ENCODE peak calls at places on chromosomes 2 and 18, in seven cellular contexts. A is astrocyte of the spinal cord, H is neural crest cell, B is transverse colon, I is A673, M is HFF-Myc, C is suprapubic skin. O is an unnamed sample.
A peak's percentile ranks its signal among the peaks of the same experiment; 100 is the strongest.

GRCh38 chr2:127218843-127219715 is 1.0 kb downstream of the CYP27C1 start:
- DNase-seq in M (no peak), B (no peak), I (peak; percentile 26), A (no peak), H (peak; percentile 45), C (peak; percentile 65), O (no peak)

GRCh38 chr18:24246143-24246542 is 107.3 kb downstream of the CABYR start:
- DNase-seq in B (no peak), A (no peak), C (no peak), I (no peak), M (no peak), H (no peak), O (no peak)

GRCh38 chr2:105782123-105782522 is 37.4 kb downstream of the NCK2 start:
- DNase-seq in M (no peak), A (no peak), B (no peak), I (peak; percentile 22), C (no peak), H (no peak), O (no peak)

GRCh38 chr2:122753341-122753740 is 997.9 kb downstream of the TSN start:
- DNase-seq in I (no peak), H (no peak), C (no peak), M (no peak), B (no peak), A (no peak), O (no peak)

GRCh38 chr2:104862061-104862941 is 8.4 kb downstream of the POU3F3 start:
- DNase-seq in M (no peak), H (peak; percentile 40), B (no peak), A (peak; percentile 76), I (no peak), C (no peak), O (no peak)

GRCh38 chr18:32695534-32695933 is 77.3 kb downstream of the KLHL14 start:
- DNase-seq in A (no peak), H (no peak), I (no peak), C (no peak), M (no peak), B (no peak), O (no peak)

GRCh38 chr2:190637903-190638618 is 10.8 kb upstream of the NAB1 start:
- DNase-seq in M (no peak), B (no peak), C (no peak), H (no peak), A (no peak), I (no peak), O (no peak)

GRCh38 chr2:112118148-112118547 is 20.0 kb upstream of the FBLN7 start:
- DNase-seq in I (no peak), A (no peak), C (no peak), B (no peak), H (no peak), M (no peak), O (no peak)

GRCh38 chr18:59769105-59769865 is 72.1 kb upstream of the CCBE1 start:
- DNase-seq in B (no peak), H (no peak), I (no peak), A (peak; percentile 30), M (no peak), C (no peak), O (no peak)

GRCh38 chr18:55064073-55064472 is 104.8 kb upstream of the CCDC68 start:
- DNase-seq in B (no peak), M (no peak), H (no peak), A (no peak), I (no peak), C (no peak), O (no peak)

GRCh38 chr2:165952085-165952484 is 1.5 kb downstream of the TTC21B start:
- DNase-seq in A (no peak), I (no peak), H (no peak), B (no peak), C (no peak), M (no peak), O (no peak)

GRCh38 chr2:195561205-195562032 is 95.6 kb upstream of the SLC39A10 start:
- DNase-seq in M (peak; percentile 27), I (no peak), C (no peak), A (peak; percentile 81), B (no peak), H (no peak), O (no peak)

GRCh38 chr2:241064008-241064801 is 37.9 kb downstream of the MTERF4 start:
- DNase-seq in M (no peak), H (no peak), A (no peak), B (peak; percentile 64), I (no peak), C (peak; percentile 66), O (peak; percentile 39)

GRCh38 chr2:210421916-210422315 is 54.6 kb downstream of the LANCL1 start:
- DNase-seq in M (no peak), A (peak; percentile 74), H (no peak), I (no peak), C (no peak), B (no peak), O (no peak)

GRCh38 chr18:56108486-56109367 is 520.7 kb upstream of the TCF4 start:
- DNase-seq in H (no peak), I (no peak), B (no peak), C (no peak), A (no peak), M (no peak), O (no peak)

GRCh38 chr2:69375494-69376353 is 11.3 kb downstream of the GFPT1 start:
- DNase-seq in C (no peak), M (peak; percentile 16), B (no peak), I (peak; percentile 67), H (no peak), A (no peak), O (no peak)

GRCh38 chr2:160574472-160575140 is 81.0 kb upstream of the RBMS1 start:
- DNase-seq in C (no peak), B (no peak), H (no peak), M (peak; percentile 39), A (peak; percentile 71), I (peak; percentile 56), O (no peak)

GRCh38 chr18:10660485-10660884 is 134.7 kb downstream of the NAPG start:
- DNase-seq in M (peak; percentile 11), B (no peak), C (no peak), I (no peak), A (peak; percentile 45), H (no peak), O (no peak)

GRCh38 chr2:204825054-204825453 is 279.8 kb downstream of the PARD3B start:
- DNase-seq in H (no peak), B (no peak), I (peak; percentile 93), A (no peak), M (no peak), C (no peak), O (no peak)

GRCh38 chr2:65997941-65998340 is 437.0 kb upstream of the MEIS1 start:
- DNase-seq in M (no peak), H (no peak), A (no peak), I (no peak), B (no peak), C (no peak), O (no peak)

GRCh38 chr2:66000888-66001287 is 434.0 kb upstream of the MEIS1 start:
- DNase-seq in B (no peak), H (no peak), A (no peak), I (no peak), M (no peak), C (no peak), O (no peak)

GRCh38 chr2:66001538-66001937 is 433.4 kb upstream of the MEIS1 start:
- DNase-seq in C (no peak), A (no peak), I (no peak), M (no peak), B (no peak), H (no peak), O (no peak)

GRCh38 chr2:65999103-65999502 is 435.8 kb upstream of the MEIS1 start:
- DNase-seq in H (no peak), I (peak; percentile 61), C (no peak), B (no peak), M (no peak), A (no peak), O (no peak)

GRCh38 chr2:65999790-66000189 is 435.1 kb upstream of the MEIS1 start:
- DNase-seq in M (no peak), B (no peak), A (no peak), C (no peak), I (peak; percentile 88), H (no peak), O (no peak)
- TF ChIP-seq CTCF in M (no peak), B (no peak), A (peak; percentile 13), C (no peak), I (peak; percentile 57), H (peak; percentile 27), O (no peak)

GRCh38 chr2:239397856-239398470 is 2.9 kb downstream of the HDAC4 start:
- DNase-seq in A (peak; percentile 25), M (no peak), C (no peak), I (peak; percentile 52), H (no peak), B (no peak), O (no peak)

GRCh38 chr2:239398536-239398935 is 2.3 kb downstream of the HDAC4 start:
- DNase-seq in B (no peak), H (no peak), C (no peak), A (no peak), I (no peak), M (no peak), O (no peak)

GRCh38 chr2:239394978-239395377 is 5.8 kb downstream of the HDAC4 start:
- DNase-seq in M (no peak), A (no peak), H (no peak), C (no peak), B (peak; percentile 4), I (no peak), O (no peak)

GRCh38 chr2:239395524-239395923 is 5.3 kb downstream of the HDAC4 start:
- DNase-seq in M (no peak), H (no peak), B (peak; percentile 1), I (no peak), C (no peak), A (no peak), O (no peak)

GRCh38 chr2:239396881-239397681 is 3.7 kb downstream of the HDAC4 start:
- DNase-seq in M (no peak), B (peak; percentile 34), I (no peak), C (no peak), H (no peak), A (no peak), O (no peak)
- TF ChIP-seq CTCF in M (no peak), B (no peak), I (no peak), C (no peak), H (no peak), A (no peak), O (no peak)

GRCh38 chr2:137093116-137093515 is 327.8 kb downstream of the THSD7B start:
- DNase-seq in H (no peak), B (no peak), A (no peak), C (no peak), M (no peak), I (no peak), O (no peak)

GRCh38 chr2:137096693-137097092 is 331.3 kb downstream of the THSD7B start:
- DNase-seq in A (no peak), C (no peak), M (no peak), I (no peak), B (no peak), H (no peak), O (no peak)

GRCh38 chr2:137091704-137092103 is 326.4 kb downstream of the THSD7B start:
- DNase-seq in A (no peak), I (no peak), B (no peak), H (no peak), C (no peak), M (no peak), O (no peak)

GRCh38 chr2:137096187-137096586 is 330.8 kb downstream of the THSD7B start:
- DNase-seq in H (no peak), B (no peak), M (no peak), I (no peak), C (no peak), A (no peak), O (no peak)
- TF ChIP-seq CTCF in H (no peak), B (no peak), M (no peak), I (no peak), C (no peak), A (no peak), O (no peak)

GRCh38 chr18:69999671-70000070 is 52.0 kb upstream of the CD226 start:
- DNase-seq in H (no peak), I (no peak), B (no peak), A (peak; percentile 54), M (no peak), C (no peak), O (no peak)
- TF ChIP-seq CTCF in H (no peak), I (no peak), B (no peak), A (no peak), M (no peak), C (no peak), O (no peak)

O was measured in CD14-positive monocyte.